ENCODE peak calls at places on chromosomes 7 and 10, in six cellular contexts. B is ureter; A is T-helper 9 cell; E is naive thymus-derived CD4-positive, alpha-beta T cell; S is hepatocyte; W is skeletal muscle cell. J is an unnamed sample.

GRCh38 chr7:116934580-116934979 is 18.7 kb upstream of the ST7 start:
- DNase-seq in B (no peak), A (no peak), E (no peak), S (no peak), W (no peak), J (no peak)

GRCh38 chr10:60428387-60428737 is 38.7 kb upstream of the ANK3 start:
- DNase-seq in B (no peak), A (no peak), E (no peak), S (no peak), W (no peak), J (no peak)

GRCh38 chr7:14275346-14275745 is 285.9 kb upstream of the ETV1 start:
- DNase-seq in B (no peak), A (no peak), E (no peak), S (no peak), W (peak; percentile 6), J (peak; percentile 5)

GRCh38 chr10:22723783-22724182 is 9.4 kb upstream of the PIP4K2A start:
- DNase-seq in B (no peak), A (no peak), E (no peak), S (no peak), W (no peak), J (no peak)

GRCh38 chr10:119489572-119490326 is 52.8 kb downstream of the RGS10 start:
- DNase-seq in B (no peak), A (peak; percentile 54), E (peak; percentile 63), S (peak; percentile 56), W (no peak), J (peak; percentile 30)

GRCh38 chr7:115229401-115230083 is 307.6 kb downstream of the MDFIC start:
- DNase-seq in B (no peak), A (peak; percentile 2), E (no peak), S (no peak), W (no peak), J (no peak)

GRCh38 chr7:141562543-141562942 is 11.3 kb downstream of the AGK start:
- DNase-seq in B (no peak), A (no peak), E (no peak), S (no peak), W (no peak), J (no peak)

GRCh38 chr10:9825491-9826018 is 1192.1 kb upstream of the CELF2 start:
- DNase-seq in B (peak; percentile 57), A (no peak), E (no peak), S (peak; percentile 74), W (no peak), J (no peak)

GRCh38 chr7:7681191-7681935 is 37.0 kb downstream of the RPA3 start:
- DNase-seq in B (peak; percentile 57), A (no peak), E (no peak), S (peak; percentile 65), W (peak; percentile 13), J (peak; percentile 79)

GRCh38 chr10:102394801-102395676 is 466 bp upstream of the NFKB2 start:
- DNase-seq in B (peak; percentile 92), A (peak; percentile 92), E (peak; percentile 94), S (peak; percentile 96), W (no peak), J (peak; percentile 40)

GRCh38 chr10:110774069-110775021 is 97.4 kb upstream of the PDCD4 start:
- DNase-seq in B (no peak), A (no peak), E (peak; percentile 54), S (peak; percentile 56), W (peak; percentile 29), J (peak; percentile 85)

GRCh38 chr7:22667562-22668239 is 59.3 kb upstream of the IL6 start:
- DNase-seq in B (no peak), A (no peak), E (no peak), S (peak; percentile 52), W (peak; percentile 43), J (peak; percentile 84)

GRCh38 chr10:69061305-69062161 is 26.4 kb upstream of the SRGN start:
- DNase-seq in B (peak; percentile 70), A (no peak), E (no peak), S (peak; percentile 64), W (peak; percentile 99), J (peak; percentile 99)

GRCh38 chr10:76880931-76881330 is 756.7 kb downstream of the KCNMA1 start:
- DNase-seq in B (no peak), A (no peak), E (no peak), S (no peak), W (no peak), J (no peak)

GRCh38 chr7:29989257-29989995 is at the start of gene SCRN1:
- DNase-seq in B (peak; percentile 51), A (no peak), E (peak; percentile 36), S (peak; percentile 84), W (no peak), J (no peak)

GRCh38 chr7:107816053-107816566 is 13.1 kb upstream of the SLC26A3 start:
- DNase-seq in B (no peak), A (no peak), E (no peak), S (no peak), W (peak; percentile 87), J (peak; percentile 63)

J was measured in fibroblast of mammary gland.